ENCODE peak calls at places on chromosomes 16 and 17, in four cellular contexts. U, D, Y and W are unnamed samples.

GRCh38 chr16:1150511-1150982 is 2.4 kb upstream of the CACNA1H start:
- DNase-seq in U (peak; percentile 57), D (peak; percentile 64), Y (peak; percentile 40), W (peak; percentile 53)

GRCh38 chr17:5047446-5047845 is 12.2 kb upstream of the SLC52A1 start:
- DNase-seq in U (no peak), D (no peak), Y (no peak), W (no peak)

GRCh38 chr16:2770057-2770780 is 6.9 kb downstream of the ELOB start:
- DNase-seq in U (no peak), D (peak; percentile 69), Y (no peak), W (no peak)

GRCh38 chr17:83176956-83177583 is 97.7 kb downstream of the METRNL start:
- DNase-seq in U (peak; percentile 4), D (no peak), Y (no peak), W (no peak)

GRCh38 chr16:35664091-35664693 is 2204.8 kb downstream of the TP53TG3F start:
- DNase-seq in U (no peak), D (no peak), Y (no peak), W (no peak)

GRCh38 chr16:9070295-9070694 is 21.1 kb upstream of the HAPSTR1 start:
- DNase-seq in U (no peak), D (no peak), Y (no peak), W (no peak)

GRCh38 chr16:20811889-20812439 is 5.6 kb downstream of the REXO5 start:
- DNase-seq in U (no peak), D (no peak), Y (no peak), W (no peak)

GRCh38 chr16:27706156-27706705 is 156.3 kb downstream of the KATNIP start:
- DNase-seq in U (no peak), D (no peak), Y (no peak), W (no peak)

GRCh38 chr17:309361-309888 is 43.2 kb downstream of the RPH3AL start:
- DNase-seq in U (peak; percentile 73), D (peak; percentile 56), Y (peak; percentile 53), W (peak; percentile 71)

DNA sequence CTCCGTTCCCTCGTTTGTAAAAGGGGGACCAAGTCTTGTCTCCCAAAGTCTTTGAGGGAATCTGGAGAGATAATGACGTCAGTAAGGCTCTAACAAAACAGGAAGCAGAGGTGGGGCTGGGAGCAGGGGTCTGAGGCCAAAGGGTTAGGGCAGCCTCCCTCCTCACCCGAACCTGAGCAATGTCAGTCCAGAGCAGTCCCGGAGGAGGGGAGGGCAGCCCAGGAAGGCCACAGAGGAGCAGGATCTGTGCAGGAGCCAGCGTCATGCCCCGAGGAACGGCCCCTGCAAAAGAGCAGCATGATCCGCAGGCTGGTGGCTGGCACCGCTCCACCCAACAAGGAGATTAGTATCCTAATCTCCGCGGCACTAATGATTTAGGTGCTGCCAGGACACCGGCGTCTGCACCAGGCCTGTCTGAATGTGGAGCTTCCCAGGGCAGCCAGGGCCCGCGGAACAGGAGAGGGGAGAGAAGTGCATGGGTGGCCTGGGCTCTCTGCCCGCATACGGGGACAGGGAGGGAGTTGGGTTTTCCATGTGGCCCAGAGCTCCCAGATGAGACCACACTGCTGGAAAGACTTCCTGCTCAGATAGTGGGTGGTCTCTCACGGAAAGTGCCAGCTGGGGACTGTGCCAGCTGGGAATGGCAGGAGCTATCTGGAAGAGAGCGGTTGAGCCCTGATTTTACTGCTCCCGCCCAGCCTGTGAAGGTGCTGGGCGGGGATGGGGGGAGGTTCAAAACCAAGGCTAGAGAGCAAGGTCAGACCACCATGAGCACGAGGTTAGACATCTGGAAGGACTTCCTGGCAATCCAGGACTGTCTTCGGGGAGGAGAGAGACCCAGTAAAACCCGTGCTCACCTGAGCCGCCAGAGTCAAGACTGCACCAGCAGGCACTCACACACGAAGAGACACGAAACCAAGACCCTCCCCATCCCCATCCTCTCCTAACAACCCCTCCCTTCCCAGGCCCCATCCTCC is 11.0 kb upstream of the KRT17 start:
- DNase-seq in U (no peak), D (no peak), Y (no peak), W (no peak)
- TF ChIP-seq SP1 in U (no peak), D (no peak), Y (no peak), W (no peak)

GRCh38 chr17:7216242-7217112 is 3.2 kb downstream of the DLG4 start:
- DNase-seq in U (no peak), D (no peak), Y (no peak), W (no peak)

GRCh38 chr17:7214300-7215135 is 5.1 kb downstream of the DLG4 start:
- DNase-seq in U (peak; percentile 100), D (peak; percentile 97), Y (peak; percentile 95), W (peak; percentile 96)

GRCh38 chr17:7215136-7215638 is 4.4 kb downstream of the DLG4 start:
- DNase-seq in U (no peak), D (no peak), Y (peak; percentile 39), W (no peak)

GRCh38 chr17:7217113-7217987 is 2.3 kb downstream of the DLG4 start:
- DNase-seq in U (no peak), D (peak; percentile 77), Y (no peak), W (peak; percentile 39)

DNA sequence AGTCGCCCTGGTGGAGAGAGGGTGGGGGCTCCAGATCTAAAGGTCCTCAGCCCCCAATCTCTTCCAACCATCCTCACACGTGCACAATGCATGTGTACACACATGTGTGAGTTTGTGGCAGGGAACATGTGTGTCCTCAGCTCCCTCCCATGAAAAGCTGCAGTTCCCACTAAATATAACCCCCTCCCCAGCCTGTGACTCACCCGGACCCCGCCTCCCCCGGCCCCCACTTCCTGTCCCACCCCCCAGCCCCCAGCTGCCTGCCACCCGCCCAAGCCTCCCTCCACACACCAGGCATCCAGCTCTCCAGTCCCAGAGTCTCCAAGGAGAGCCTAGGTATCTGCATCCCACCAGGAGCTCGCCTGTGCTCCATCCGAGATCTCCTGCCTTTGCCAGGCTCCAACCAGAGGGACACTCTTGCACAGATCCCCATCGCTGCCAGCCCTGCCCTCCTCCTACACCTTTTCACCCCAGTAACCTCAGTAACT is 3.9 kb downstream of the DLG4 start:
- DNase-seq in U (no peak), D (no peak), Y (no peak), W (no peak)
- TF ChIP-seq ELF4 in U (no peak), D (no peak), Y (no peak), W (no peak)

GRCh38 chr17:62704381-62704971 is 77.0 kb downstream of the MRC2 start:
- DNase-seq in U (peak; percentile 61), D (peak; percentile 39), Y (no peak), W (no peak)

GRCh38 chr17:62707425-62707739 is 79.9 kb downstream of the MRC2 start:
- DNase-seq in U (no peak), D (no peak), Y (no peak), W (no peak)

GRCh38 chr17:62706598-62707424 is 79.3 kb downstream of the MRC2 start:
- DNase-seq in U (no peak), D (no peak), Y (no peak), W (no peak)

GRCh38 chr17:62705116-62705515 is 77.6 kb downstream of the MRC2 start:
- DNase-seq in U (no peak), D (no peak), Y (no peak), W (no peak)

GRCh38 chr17:62705781-62706597 is 78.5 kb downstream of the MRC2 start:
- DNase-seq in U (no peak), D (no peak), Y (no peak), W (no peak)
- TF ChIP-seq SP1 in U (peak; percentile 23), D (no peak), Y (no peak), W (no peak)

GRCh38 chr17:3594976-3595375 is 14.2 kb downstream of the TRPV1 start:
- DNase-seq in U (no peak), D (no peak), Y (no peak), W (no peak)
- TF ChIP-seq ELF4 in U (no peak), D (no peak), Y (no peak), W (no peak)

DNA sequence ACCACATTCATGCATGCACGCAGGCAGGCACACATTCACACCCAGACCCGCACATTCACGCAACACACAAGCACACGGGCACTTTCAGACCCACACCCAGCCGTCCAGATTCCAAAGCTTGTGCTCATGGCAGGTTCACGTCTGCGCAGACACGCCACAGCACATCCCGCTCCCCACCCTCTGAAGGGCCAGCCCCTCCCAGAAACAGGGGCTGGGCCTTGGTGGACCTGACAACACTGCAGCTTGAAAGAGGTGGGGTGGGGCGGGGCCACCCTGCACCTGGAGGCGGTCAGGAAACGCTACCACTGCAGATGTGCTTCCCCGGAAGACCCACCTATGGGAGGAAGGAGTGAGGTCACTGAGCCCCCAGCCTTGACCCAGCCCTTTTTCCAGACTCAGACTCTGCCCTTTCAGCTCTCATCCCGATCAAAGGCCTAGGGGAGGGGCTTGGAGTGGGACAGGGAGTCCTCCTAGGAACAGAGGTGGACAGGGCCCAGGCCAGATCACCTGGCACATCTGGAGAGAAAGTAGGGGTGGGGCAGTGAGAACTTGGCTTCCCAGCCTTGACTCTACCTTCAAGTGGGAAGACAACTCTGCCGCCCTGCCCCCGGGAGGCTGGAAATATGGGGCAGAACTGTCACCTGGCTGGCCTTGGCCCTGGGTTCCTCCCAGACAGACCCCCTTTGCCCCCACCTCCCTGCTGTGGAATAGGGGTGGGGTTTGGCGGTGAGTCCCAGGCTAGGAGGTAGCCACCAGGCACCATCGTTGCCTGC is 11.0 kb downstream of the P3H4 start:
- DNase-seq in U (peak; percentile 91), D (peak; percentile 74), Y (peak; percentile 86), W (no peak)
- TF ChIP-seq SP1 in U (peak; percentile 76), D (no peak), Y (peak; percentile 22), W (no peak)

GRCh38 chr16:88344411-88345030 is 38.2 kb upstream of the ZNF469 start:
- DNase-seq in U (no peak), D (no peak), Y (no peak), W (no peak)

GRCh38 chr16:88345943-88346560 is 36.7 kb upstream of the ZNF469 start:
- DNase-seq in U (no peak), D (no peak), Y (no peak), W (no peak)

GRCh38 chr16:88346680-88347505 is 35.9 kb upstream of the ZNF469 start:
- DNase-seq in U (no peak), D (no peak), Y (no peak), W (no peak)

GRCh38 chr16:88343276-88343791 is 39.4 kb upstream of the ZNF469 start:
- DNase-seq in U (no peak), D (no peak), Y (no peak), W (no peak)

DNA sequence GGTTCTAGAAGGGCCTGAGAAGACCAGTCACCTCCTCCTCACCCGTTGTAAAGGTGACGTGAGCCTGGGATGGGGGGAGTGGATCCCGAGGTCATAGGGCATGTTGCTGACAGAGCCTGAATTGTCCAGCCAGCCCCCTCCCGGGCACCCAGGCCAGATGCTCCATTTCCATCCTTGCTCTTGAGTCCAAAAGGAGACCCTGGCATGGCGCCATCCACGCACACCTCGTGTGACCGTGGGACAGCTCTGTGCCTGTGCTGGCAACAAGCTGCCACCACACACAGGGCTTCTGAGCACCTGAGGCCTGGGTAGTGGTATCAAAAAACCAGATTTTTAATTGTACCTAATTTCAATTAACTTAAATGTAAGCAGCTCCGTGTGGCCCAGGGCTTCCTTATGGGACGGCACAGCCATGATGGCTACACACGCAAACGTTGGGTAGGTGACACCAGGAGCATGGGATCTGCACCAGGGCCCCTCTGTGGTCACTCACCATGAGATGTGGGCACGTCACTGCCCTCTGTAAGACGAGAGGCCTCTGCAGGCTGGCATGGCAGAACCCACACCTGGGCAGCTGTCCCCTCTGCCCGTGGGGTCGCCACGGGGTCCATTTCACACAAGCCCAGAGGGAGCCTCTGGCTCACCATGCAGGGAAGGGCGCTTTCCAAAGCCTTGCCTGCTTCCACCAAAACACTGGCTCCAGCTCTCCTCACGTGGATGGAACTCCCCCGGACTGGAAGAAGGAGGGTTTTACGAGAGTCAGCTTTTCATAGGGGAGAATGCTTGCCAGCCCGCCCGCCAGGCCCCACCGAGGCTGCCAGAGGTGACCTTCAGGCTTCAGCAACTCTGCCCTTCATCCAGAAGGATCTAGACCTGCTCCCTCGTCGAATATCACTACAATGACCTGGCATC is 37.5 kb upstream of the ZNF469 start:
- DNase-seq in U (no peak), D (no peak), Y (no peak), W (no peak)
- TF ChIP-seq ELF4 in U (no peak), D (no peak), Y (no peak), W (no peak)